ENCODE peak calls at places on chromosomes 5 and 9, in ten cellular contexts. One of them, this sample, is unnamed.

GRCh38 chr5:107155667-107156066 is 515.1 kb downstream of the EFNA5 start:
- DNase-seq in AG10803: no peak
- DNase-seq in SK-N-SH: no peak
- DNase-seq in OCI-LY7: no peak
- DNase-seq in endothelial cell: no peak
- DNase-seq in fibroblast of mammary gland: no peak
- DNase-seq in psoas muscle: no peak
- DNase-seq in astrocyte of the spinal cord: no peak
- DNase-seq in CD8-positive, alpha-beta T cell: no peak
- DNase-seq in neural crest cell: no peak
- DNase-seq in this sample: no peak

GRCh38 chr9:38278931-38279532 is 113.5 kb upstream of the ALDH1B1 start:
- DNase-seq in AG10803: no peak
- DNase-seq in SK-N-SH: no peak
- DNase-seq in OCI-LY7: no peak
- DNase-seq in endothelial cell: no peak
- DNase-seq in fibroblast of mammary gland: no peak
- DNase-seq in psoas muscle: no peak
- DNase-seq in astrocyte of the spinal cord: no peak
- DNase-seq in CD8-positive, alpha-beta T cell: no peak
- DNase-seq in neural crest cell: no peak
- DNase-seq in this sample: no peak

GRCh38 chr9:135908334-135909204 is 1.2 kb upstream of the CAMSAP1 start:
- DNase-seq in AG10803: no peak
- DNase-seq in SK-N-SH: no peak
- DNase-seq in OCI-LY7: no peak
- DNase-seq in endothelial cell: no peak
- DNase-seq in fibroblast of mammary gland: peak
- DNase-seq in psoas muscle: no peak
- DNase-seq in astrocyte of the spinal cord: no peak
- DNase-seq in CD8-positive, alpha-beta T cell: no peak
- DNase-seq in neural crest cell: no peak
- DNase-seq in this sample: no peak

GRCh38 chr9:5446451-5447236 is 3.7 kb upstream of the CD274 start:
- DNase-seq in AG10803: no peak
- DNase-seq in SK-N-SH: no peak
- DNase-seq in OCI-LY7: no peak
- DNase-seq in endothelial cell: no peak
- DNase-seq in fibroblast of mammary gland: no peak
- DNase-seq in psoas muscle: no peak
- DNase-seq in astrocyte of the spinal cord: no peak
- DNase-seq in CD8-positive, alpha-beta T cell: no peak
- DNase-seq in neural crest cell: no peak
- DNase-seq in this sample: no peak

GRCh38 chr9:105341784-105342183 is 97.3 kb downstream of the SLC44A1 start:
- DNase-seq in AG10803: peak
- DNase-seq in SK-N-SH: no peak
- DNase-seq in OCI-LY7: no peak
- DNase-seq in endothelial cell: no peak
- DNase-seq in fibroblast of mammary gland: peak
- DNase-seq in psoas muscle: no peak
- DNase-seq in astrocyte of the spinal cord: peak
- DNase-seq in CD8-positive, alpha-beta T cell: no peak
- DNase-seq in neural crest cell: no peak
- DNase-seq in this sample: no peak

GRCh38 chr5:110840347-110840960 is 101.6 kb downstream of the SLC25A46 start:
- DNase-seq in AG10803: no peak
- DNase-seq in SK-N-SH: no peak
- DNase-seq in OCI-LY7: no peak
- DNase-seq in endothelial cell: no peak
- DNase-seq in fibroblast of mammary gland: no peak
- DNase-seq in psoas muscle: no peak
- DNase-seq in astrocyte of the spinal cord: no peak
- DNase-seq in CD8-positive, alpha-beta T cell: no peak
- DNase-seq in neural crest cell: no peak
- DNase-seq in this sample: no peak

GRCh38 chr5:3844266-3844665 is 248.6 kb downstream of the IRX1 start:
- DNase-seq in AG10803: no peak
- DNase-seq in SK-N-SH: no peak
- DNase-seq in OCI-LY7: no peak
- DNase-seq in endothelial cell: no peak
- DNase-seq in fibroblast of mammary gland: no peak
- DNase-seq in psoas muscle: no peak
- DNase-seq in astrocyte of the spinal cord: no peak
- DNase-seq in CD8-positive, alpha-beta T cell: no peak
- DNase-seq in neural crest cell: no peak
- DNase-seq in this sample: no peak

GRCh38 chr5:150895431-150896428 is 9.1 kb downstream of the ZNF300 start:
- DNase-seq in AG10803: no peak
- DNase-seq in SK-N-SH: no peak
- DNase-seq in OCI-LY7: no peak
- DNase-seq in endothelial cell: no peak
- DNase-seq in fibroblast of mammary gland: peak
- DNase-seq in psoas muscle: no peak
- DNase-seq in astrocyte of the spinal cord: peak
- DNase-seq in CD8-positive, alpha-beta T cell: no peak
- DNase-seq in neural crest cell: no peak
- DNase-seq in this sample: no peak

GRCh38 chr5:83281658-83282057 is 189.9 kb upstream of the VCAN start:
- DNase-seq in AG10803: peak
- DNase-seq in SK-N-SH: no peak
- DNase-seq in OCI-LY7: no peak
- DNase-seq in endothelial cell: no peak
- DNase-seq in fibroblast of mammary gland: peak
- DNase-seq in psoas muscle: no peak
- DNase-seq in astrocyte of the spinal cord: peak
- DNase-seq in CD8-positive, alpha-beta T cell: no peak
- DNase-seq in neural crest cell: no peak
- DNase-seq in this sample: no peak

GRCh38 chr5:81626524-81626923 is 124.4 kb downstream of the SSBP2 start:
- DNase-seq in AG10803: peak
- DNase-seq in SK-N-SH: peak
- DNase-seq in OCI-LY7: no peak
- DNase-seq in endothelial cell: peak
- DNase-seq in fibroblast of mammary gland: peak
- DNase-seq in psoas muscle: no peak
- DNase-seq in astrocyte of the spinal cord: peak
- DNase-seq in CD8-positive, alpha-beta T cell: no peak
- DNase-seq in neural crest cell: no peak
- DNase-seq in this sample: no peak

GRCh38 chr5:136811086-136811485 is 445.7 kb upstream of the TRPC7 start:
- DNase-seq in AG10803: no peak
- DNase-seq in SK-N-SH: no peak
- DNase-seq in OCI-LY7: no peak
- DNase-seq in endothelial cell: no peak
- DNase-seq in fibroblast of mammary gland: peak
- DNase-seq in psoas muscle: no peak
- DNase-seq in astrocyte of the spinal cord: no peak
- DNase-seq in CD8-positive, alpha-beta T cell: no peak
- DNase-seq in neural crest cell: no peak
- DNase-seq in this sample: no peak

GRCh38 chr5:75243510-75243909 is 6.8 kb upstream of the ANKRD31 start:
- DNase-seq in AG10803: no peak
- DNase-seq in SK-N-SH: no peak
- DNase-seq in OCI-LY7: no peak
- DNase-seq in endothelial cell: no peak
- DNase-seq in fibroblast of mammary gland: no peak
- DNase-seq in psoas muscle: no peak
- DNase-seq in astrocyte of the spinal cord: no peak
- DNase-seq in CD8-positive, alpha-beta T cell: no peak
- DNase-seq in neural crest cell: no peak
- DNase-seq in this sample: no peak

GRCh38 chr5:123690821-123691220 is 178.8 kb downstream of the CSNK1G3 start:
- DNase-seq in AG10803: no peak
- DNase-seq in SK-N-SH: no peak
- DNase-seq in OCI-LY7: no peak
- DNase-seq in endothelial cell: no peak
- DNase-seq in fibroblast of mammary gland: peak
- DNase-seq in psoas muscle: no peak
- DNase-seq in astrocyte of the spinal cord: peak
- DNase-seq in CD8-positive, alpha-beta T cell: no peak
- DNase-seq in neural crest cell: no peak
- DNase-seq in this sample: no peak

GRCh38 chr5:142000709-142001484 is 11.9 kb downstream of the GNPDA1 start:
- DNase-seq in AG10803: no peak
- DNase-seq in SK-N-SH: no peak
- DNase-seq in OCI-LY7: no peak
- DNase-seq in endothelial cell: peak
- DNase-seq in fibroblast of mammary gland: peak
- DNase-seq in psoas muscle: no peak
- DNase-seq in astrocyte of the spinal cord: peak
- DNase-seq in CD8-positive, alpha-beta T cell: no peak
- DNase-seq in neural crest cell: no peak
- DNase-seq in this sample: no peak

GRCh38 chr5:35938518-35939227 is at the start of gene CAPSL:
- DNase-seq in AG10803: peak
- DNase-seq in SK-N-SH: peak
- DNase-seq in OCI-LY7: peak
- DNase-seq in endothelial cell: peak
- DNase-seq in fibroblast of mammary gland: peak
- DNase-seq in psoas muscle: no peak
- DNase-seq in astrocyte of the spinal cord: peak
- DNase-seq in CD8-positive, alpha-beta T cell: no peak
- DNase-seq in neural crest cell: peak
- DNase-seq in this sample: peak

GRCh38 chr9:131094622-131095021 is 1.7 kb upstream of the AIF1L start:
- DNase-seq in AG10803: peak
- DNase-seq in SK-N-SH: no peak
- DNase-seq in OCI-LY7: no peak
- DNase-seq in endothelial cell: no peak
- DNase-seq in fibroblast of mammary gland: peak
- DNase-seq in psoas muscle: peak
- DNase-seq in astrocyte of the spinal cord: no peak
- DNase-seq in CD8-positive, alpha-beta T cell: no peak
- DNase-seq in neural crest cell: no peak
- DNase-seq in this sample: no peak

GRCh38 chr9:131094015-131094414 is 2.3 kb upstream of the AIF1L start:
- DNase-seq in AG10803: no peak
- DNase-seq in SK-N-SH: no peak
- DNase-seq in OCI-LY7: no peak
- DNase-seq in endothelial cell: no peak
- DNase-seq in fibroblast of mammary gland: no peak
- DNase-seq in psoas muscle: no peak
- DNase-seq in astrocyte of the spinal cord: no peak
- DNase-seq in CD8-positive, alpha-beta T cell: no peak
- DNase-seq in neural crest cell: no peak
- DNase-seq in this sample: no peak

GRCh38 chr9:131097259-131097947 is 1.1 kb downstream of the AIF1L start:
- DNase-seq in AG10803: no peak
- DNase-seq in SK-N-SH: no peak
- DNase-seq in OCI-LY7: no peak
- DNase-seq in endothelial cell: no peak
- DNase-seq in fibroblast of mammary gland: no peak
- DNase-seq in psoas muscle: no peak
- DNase-seq in astrocyte of the spinal cord: no peak
- DNase-seq in CD8-positive, alpha-beta T cell: no peak
- DNase-seq in neural crest cell: no peak
- DNase-seq in this sample: no peak

GRCh38 chr9:131096490-131097258 is at the start of gene AIF1L:
- DNase-seq in AG10803: no peak
- DNase-seq in SK-N-SH: peak
- DNase-seq in OCI-LY7: no peak
- DNase-seq in endothelial cell: peak
- DNase-seq in fibroblast of mammary gland: no peak
- DNase-seq in psoas muscle: no peak
- DNase-seq in astrocyte of the spinal cord: no peak
- DNase-seq in CD8-positive, alpha-beta T cell: no peak
- DNase-seq in neural crest cell: peak
- DNase-seq in this sample: no peak

GRCh38 chr9:131095666-131096489 is 453 bp upstream of the AIF1L start:
- DNase-seq in AG10803: no peak
- DNase-seq in SK-N-SH: peak
- DNase-seq in OCI-LY7: no peak
- DNase-seq in endothelial cell: peak
- DNase-seq in fibroblast of mammary gland: no peak
- DNase-seq in psoas muscle: no peak
- DNase-seq in astrocyte of the spinal cord: no peak
- DNase-seq in CD8-positive, alpha-beta T cell: no peak
- DNase-seq in neural crest cell: peak
- DNase-seq in this sample: peak
- TF ChIP-seq CTCF in AG10803: no peak
- TF ChIP-seq CTCF in SK-N-SH: peak
- TF ChIP-seq CTCF in OCI-LY7: no peak
- TF ChIP-seq CTCF in endothelial cell: no peak
- TF ChIP-seq CTCF in fibroblast of mammary gland: no peak
- TF ChIP-seq CTCF in psoas muscle: no peak
- TF ChIP-seq CTCF in astrocyte of the spinal cord: peak
- TF ChIP-seq CTCF in CD8-positive, alpha-beta T cell: no peak
- TF ChIP-seq CTCF in neural crest cell: peak
- TF ChIP-seq CTCF in this sample: no peak

GRCh38 chr9:84966876-84967830 is 297.6 kb downstream of the NTRK2 start:
- DNase-seq in AG10803: no peak
- DNase-seq in SK-N-SH: no peak
- DNase-seq in OCI-LY7: no peak
- DNase-seq in endothelial cell: peak
- DNase-seq in fibroblast of mammary gland: no peak
- DNase-seq in psoas muscle: no peak
- DNase-seq in astrocyte of the spinal cord: no peak
- DNase-seq in CD8-positive, alpha-beta T cell: no peak
- DNase-seq in neural crest cell: peak
- DNase-seq in this sample: peak
- TF ChIP-seq CTCF in AG10803: no peak
- TF ChIP-seq CTCF in SK-N-SH: peak
- TF ChIP-seq CTCF in OCI-LY7: no peak
- TF ChIP-seq CTCF in endothelial cell: peak
- TF ChIP-seq CTCF in fibroblast of mammary gland: no peak
- TF ChIP-seq CTCF in psoas muscle: no peak
- TF ChIP-seq CTCF in astrocyte of the spinal cord: peak
- TF ChIP-seq CTCF in CD8-positive, alpha-beta T cell: no peak
- TF ChIP-seq CTCF in neural crest cell: peak
- TF ChIP-seq CTCF in this sample: no peak

DNA sequence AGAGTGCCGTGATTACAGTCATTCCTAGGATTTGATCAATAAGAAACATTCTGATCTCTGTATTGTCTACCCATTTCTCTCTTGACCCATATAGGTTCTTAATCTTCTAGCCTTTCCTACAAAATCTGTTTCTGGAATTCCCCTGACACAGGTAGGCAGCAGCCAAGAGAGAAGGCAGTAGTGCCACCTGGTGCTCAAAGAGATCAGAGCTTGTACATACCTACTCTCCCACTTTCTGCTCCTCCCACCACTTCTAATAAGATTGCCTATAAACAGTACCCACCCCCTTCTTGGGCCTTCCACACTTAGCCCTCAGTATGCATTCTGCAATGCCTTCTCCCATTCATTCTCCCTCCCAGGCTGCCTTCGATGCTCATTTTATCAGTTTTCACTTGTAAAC is 117.4 kb upstream of the RORB start:
- DNase-seq in AG10803: no peak
- DNase-seq in SK-N-SH: peak
- DNase-seq in OCI-LY7: peak
- DNase-seq in endothelial cell: peak
- DNase-seq in fibroblast of mammary gland: peak
- DNase-seq in psoas muscle: no peak
- DNase-seq in astrocyte of the spinal cord: peak
- DNase-seq in CD8-positive, alpha-beta T cell: no peak
- DNase-seq in neural crest cell: no peak
- DNase-seq in this sample: peak
- TF ChIP-seq CTCF in AG10803: no peak
- TF ChIP-seq CTCF in SK-N-SH: peak
- TF ChIP-seq CTCF in OCI-LY7: peak
- TF ChIP-seq CTCF in endothelial cell: no peak
- TF ChIP-seq CTCF in fibroblast of mammary gland: peak
- TF ChIP-seq CTCF in psoas muscle: no peak
- TF ChIP-seq CTCF in astrocyte of the spinal cord: peak
- TF ChIP-seq CTCF in CD8-positive, alpha-beta T cell: no peak
- TF ChIP-seq CTCF in neural crest cell: peak
- TF ChIP-seq CTCF in this sample: peak

GRCh38 chr5:170562166-170562565 is 58.3 kb downstream of the KCNIP1 start:
- DNase-seq in AG10803: no peak
- DNase-seq in SK-N-SH: no peak
- DNase-seq in OCI-LY7: no peak
- DNase-seq in endothelial cell: no peak
- DNase-seq in fibroblast of mammary gland: no peak
- DNase-seq in psoas muscle: no peak
- DNase-seq in astrocyte of the spinal cord: no peak
- DNase-seq in CD8-positive, alpha-beta T cell: no peak
- DNase-seq in neural crest cell: no peak
- DNase-seq in this sample: no peak
- TF ChIP-seq CTCF in AG10803: no peak
- TF ChIP-seq CTCF in SK-N-SH: no peak
- TF ChIP-seq CTCF in OCI-LY7: no peak
- TF ChIP-seq CTCF in endothelial cell: no peak
- TF ChIP-seq CTCF in fibroblast of mammary gland: no peak
- TF ChIP-seq CTCF in psoas muscle: no peak
- TF ChIP-seq CTCF in astrocyte of the spinal cord: no peak
- TF ChIP-seq CTCF in CD8-positive, alpha-beta T cell: no peak
- TF ChIP-seq CTCF in neural crest cell: no peak
- TF ChIP-seq CTCF in this sample: no peak